ENCODE peak calls at places on chromosomes 11 and 22, in seven cellular contexts. I, W, A, Y, Z, L and N are unnamed samples.

GRCh38 chr22:30266445-30267381 is at the start of gene OSM:
- DNase-seq in I (no peak), W (no peak), A (no peak), Y (no peak), Z (no peak), L (no peak), N (peak; percentile 74)

GRCh38 chr11:28243057-28243456 is 134.9 kb downstream of the METTL15 start:
- DNase-seq in I (no peak), W (no peak), A (no peak), Y (no peak), Z (peak; percentile 13), L (no peak), N (no peak)

GRCh38 chr22:48675141-48675827 is 1152.4 kb downstream of the BRD1 start:
- DNase-seq in I (no peak), W (no peak), A (no peak), Y (no peak), Z (no peak), L (no peak), N (peak; percentile 47)

GRCh38 chr11:20374746-20375305 is 11.3 kb downstream of the HTATIP2 start:
- DNase-seq in I (no peak), W (no peak), A (no peak), Y (no peak), Z (peak; percentile 20), L (no peak), N (no peak)

GRCh38 chr22:23178512-23179254 is 1.6 kb upstream of the BCR start:
- DNase-seq in I (peak; percentile 38), W (no peak), A (peak; percentile 81), Y (no peak), Z (peak; percentile 65), L (peak; percentile 22), N (peak; percentile 73)

GRCh38 chr11:96854425-96854824 is 464.6 kb downstream of the JRKL start:
- DNase-seq in I (no peak), W (no peak), A (no peak), Y (no peak), Z (no peak), L (no peak), N (no peak)

GRCh38 chr22:50600541-50600940 is at the start of gene MAPK8IP2:
- DNase-seq in I (no peak), W (no peak), A (no peak), Y (no peak), Z (no peak), L (no peak), N (peak; percentile 18)

GRCh38 chr22:46286941-46287872 is 9.5 kb upstream of the GTSE1 start:
- DNase-seq in I (no peak), W (no peak), A (no peak), Y (no peak), Z (no peak), L (no peak), N (no peak)